ENCODE peak calls at places on chromosomes 7 and 10, in ten cellular contexts. J, G, O, N, V, D, E, I, K and A are unnamed samples.

GRCh38 chr7:156942708-156943090 is 6.8 kb upstream of the NOM1 start:
- DNase-seq in I (no peak), J (no peak), K (no peak), O (no peak), V (no peak), G (no peak), D (no peak), E (no peak), N (peak; percentile 46), A (no peak)

GRCh38 chr10:5364916-5365434 is at the start of gene UCN3:
- DNase-seq in E (no peak), O (no peak), N (no peak), K (no peak), V (no peak), I (no peak), G (no peak), J (no peak), D (no peak), A (no peak)

GRCh38 chr7:81626008-81626407 is 143.8 kb downstream of the HGF start:
- DNase-seq in V (no peak), G (no peak), D (no peak), I (no peak), E (no peak), J (peak; percentile 91), O (no peak), K (no peak), N (no peak), A (no peak)

GRCh38 chr7:85135931-85136330 is 50.9 kb downstream of the SEMA3D start:
- DNase-seq in G (no peak), O (no peak), I (no peak), V (no peak), N (no peak), K (peak; percentile 53), E (no peak), J (peak; percentile 45), D (no peak), A (no peak)

GRCh38 chr7:39721919-39722597 is 98.7 kb downstream of the RALA start:
- DNase-seq in G (no peak), N (no peak), V (no peak), J (no peak), I (no peak), E (no peak), K (no peak), O (no peak), D (no peak), A (no peak)

GRCh38 chr10:117653170-117653515 is 110.6 kb downstream of the EMX2 start:
- DNase-seq in I (no peak), G (no peak), O (no peak), K (peak; percentile 96), E (no peak), V (no peak), N (no peak), J (peak; percentile 97), D (no peak), A (peak; percentile 96)

GRCh38 chr7:22655781-22656180 is 71.2 kb upstream of the IL6 start:
- DNase-seq in K (no peak), D (no peak), J (no peak), V (no peak), O (no peak), I (no peak), G (no peak), N (no peak), E (no peak), A (no peak)

GRCh38 chr7:112023282-112023681 is 182.9 kb downstream of the DOCK4 start:
- DNase-seq in K (no peak), O (no peak), V (no peak), D (no peak), J (no peak), E (no peak), N (no peak), G (no peak), I (no peak), A (no peak)

GRCh38 chr10:93573051-93573909 is 6.8 kb downstream of the FFAR4 start:
- DNase-seq in N (peak; percentile 41), G (no peak), E (no peak), D (no peak), O (no peak), I (no peak), V (no peak), K (peak; percentile 52), J (no peak), A (no peak)

GRCh38 chr7:23247101-23247601 is 576 bp downstream of the GPNMB start:
- DNase-seq in I (no peak), J (no peak), E (no peak), K (no peak), V (no peak), D (no peak), N (no peak), O (no peak), G (no peak), A (no peak)

GRCh38 chr7:151885202-151885580 is 8.3 kb upstream of the PRKAG2 start:
- DNase-seq in K (no peak), V (no peak), D (no peak), N (no peak), E (no peak), G (peak; percentile 46), J (no peak), I (no peak), O (no peak), A (no peak)

GRCh38 chr10:96222441-96222840 is 48.9 kb downstream of the BLNK start:
- DNase-seq in O (no peak), I (no peak), K (no peak), J (no peak), V (peak; percentile 13), N (no peak), E (no peak), G (no peak), D (no peak), A (no peak)

GRCh38 chr10:69406816-69407580 is 9.7 kb downstream of the TACR2 start:
- DNase-seq in G (no peak), E (no peak), K (no peak), D (no peak), O (no peak), I (no peak), N (no peak), V (no peak), J (no peak), A (no peak)

GRCh38 chr7:22867589-22867988 is 44.9 kb upstream of the TOMM7 start:
- DNase-seq in O (no peak), I (no peak), E (no peak), D (no peak), J (no peak), N (no peak), K (no peak), G (no peak), V (no peak), A (no peak)

GRCh38 chr7:69619619-69620018 is 21.3 kb downstream of the AUTS2 start:
- DNase-seq in E (no peak), V (no peak), I (no peak), J (no peak), K (no peak), N (no peak), O (no peak), G (no peak), D (no peak), A (no peak)

GRCh38 chr7:22572937-22573336 is 72.9 kb upstream of the STEAP1B start:
- DNase-seq in K (peak; percentile 99), O (no peak), J (peak; percentile 66), D (no peak), V (no peak), I (no peak), G (no peak), E (no peak), N (no peak), A (peak; percentile 28)

GRCh38 chr10:71696635-71697326 is 22.8 kb downstream of the C10orf105 start:
- DNase-seq in K (no peak), N (peak; percentile 60), D (peak; percentile 54), V (peak; percentile 80), E (peak; percentile 77), I (no peak), O (peak; percentile 63), G (no peak), J (peak; percentile 20), A (peak; percentile 65)

GRCh38 chr10:71748671-71749191 is 24.6 kb downstream of the VSIR start:
- DNase-seq in I (peak; percentile 94), E (peak; percentile 62), N (peak; percentile 81), D (peak; percentile 84), G (no peak), K (no peak), J (no peak), O (no peak), V (peak; percentile 79), A (no peak)

GRCh38 chr7:106101726-106102125 is 10.4 kb downstream of the SYPL1 start:
- DNase-seq in E (no peak), V (no peak), O (no peak), G (no peak), D (no peak), J (no peak), I (no peak), N (no peak), K (no peak), A (no peak)

GRCh38 chr7:129468087-129468486 is 33.9 kb downstream of the STRIP2 start:
- DNase-seq in D (no peak), K (peak; percentile 20), O (no peak), G (no peak), V (no peak), E (no peak), I (no peak), J (no peak), N (no peak), A (no peak)
- TF ChIP-seq CTCF in D (no peak), K (no peak), O (no peak), G (no peak), V (no peak), E (no peak), I (no peak), J (no peak), N (no peak), A (no peak)

GRCh38 chr7:136938476-136938875 is 70.0 kb downstream of the CHRM2 start:
- DNase-seq in K (no peak), D (no peak), V (no peak), G (no peak), I (no peak), E (no peak), N (no peak), J (no peak), O (no peak), A (no peak)
- TF ChIP-seq CTCF in K (no peak), D (no peak), V (no peak), G (no peak), I (no peak), E (no peak), N (no peak), J (no peak), O (no peak), A (no peak)

DNA sequence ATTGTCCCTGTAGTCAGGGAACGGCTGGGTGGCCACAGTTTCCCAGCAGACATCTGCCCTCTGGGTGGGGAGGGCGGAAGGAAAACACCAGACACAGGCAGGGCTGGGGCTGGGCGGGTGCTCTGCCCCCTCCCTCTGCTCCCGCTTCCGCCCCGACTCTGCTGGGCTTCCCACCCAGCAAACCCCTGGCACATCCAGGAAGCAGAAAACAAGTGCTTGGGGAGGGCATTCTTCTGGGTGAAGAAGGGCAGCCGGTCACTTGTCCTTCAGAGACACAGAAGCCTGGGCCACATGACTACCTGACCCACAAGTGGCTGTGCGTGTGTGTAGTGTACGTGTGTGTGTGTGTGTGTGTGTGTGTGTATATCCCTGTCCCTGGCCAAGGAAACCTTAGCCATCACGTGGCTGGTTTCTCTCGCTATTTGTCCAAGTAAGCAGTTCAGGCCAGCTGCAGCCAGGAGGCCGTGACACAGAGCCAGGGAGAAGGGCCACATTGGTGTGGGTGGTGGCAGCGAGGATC is 77.9 kb downstream of the ZMIZ1 start:
- DNase-seq in G (peak; percentile 86), D (no peak), J (peak; percentile 52), O (no peak), E (peak; percentile 82), N (peak; percentile 80), V (peak; percentile 66), I (peak; percentile 93), K (no peak), A (no peak)
- TF ChIP-seq CTCF in G (peak; percentile 23), D (no peak), J (no peak), O (no peak), E (peak; percentile 38), N (peak; percentile 47), V (no peak), I (no peak), K (no peak), A (no peak)

GRCh38 chr7:134552105-134552504 is 3.2 kb downstream of the AKR1B15 start:
- DNase-seq in J (peak; percentile 24), G (no peak), N (no peak), V (peak; percentile 44), O (no peak), K (no peak), I (no peak), E (peak; percentile 45), D (no peak), A (peak; percentile 35)
- TF ChIP-seq CTCF in J (peak; percentile 37), G (no peak), N (no peak), V (no peak), O (peak; percentile 47), K (no peak), I (no peak), E (peak; percentile 39), D (no peak), A (no peak)